ENCODE peak calls at places on chromosome 13, in five cellular contexts. K is NCI-H2029 treated with DMSO at 0.1 percent for 48 hours, O is uterus, X is NCI-H748 treated with DMSO at 0.1 percent for 48 hours, G is cardiac fibroblast. A is an unnamed sample.

GRCh38 chr13:73984949-73985691 is 149.1 kb downstream of the KLF12 start:
- DNase-seq in K (no peak), O (no peak), X (no peak), G (no peak), A (no peak)

GRCh38 chr13:27638521-27638920 is 16.8 kb downstream of the POLR1D start:
- DNase-seq in K (no peak), O (no peak), X (no peak), G (peak; percentile 40), A (no peak)

GRCh38 chr13:43783820-43784219 is 3.0 kb downstream of the ENOX1 start:
- DNase-seq in K (no peak), O (no peak), X (peak; percentile 78), G (peak; percentile 89), A (peak; percentile 84)

GRCh38 chr13:100434010-100434763 is 154.4 kb downstream of the GGACT start:
- DNase-seq in K (no peak), O (no peak), X (no peak), G (peak; percentile 66), A (no peak)

GRCh38 chr13:50400930-50401553 is 385.8 kb downstream of the KCNRG start:
- DNase-seq in K (no peak), O (no peak), X (no peak), G (peak; percentile 74), A (no peak)

GRCh38 chr13:109307027-109307426 is 479.4 kb downstream of the IRS2 start:
- DNase-seq in K (no peak), O (no peak), X (no peak), G (no peak), A (no peak)

GRCh38 chr13:66837246-66837645 is 392.9 kb downstream of the PCDH9 start:
- DNase-seq in K (no peak), O (no peak), X (no peak), G (no peak), A (no peak)

GRCh38 chr13:76516013-76516412 is 370.2 kb downstream of the KCTD12 start:
- DNase-seq in K (no peak), O (no peak), X (no peak), G (peak; percentile 94), A (no peak)

GRCh38 chr13:21674271-21675009 is 3.6 kb downstream of the FGF9 start:
- DNase-seq in K (no peak), O (no peak), X (peak; percentile 84), G (no peak), A (peak; percentile 80)

GRCh38 chr13:54733639-54734038 is 1705.0 kb downstream of the OLFM4 start:
- DNase-seq in K (no peak), O (no peak), X (no peak), G (peak; percentile 0), A (no peak)

GRCh38 chr13:23378009-23378632 is 55.4 kb downstream of the SACS start:
- DNase-seq in K (no peak), O (peak; percentile 41), X (no peak), G (peak; percentile 98), A (no peak)

GRCh38 chr13:28423010-28423409 is 71.9 kb downstream of the FLT1 start:
- DNase-seq in K (no peak), O (no peak), X (no peak), G (no peak), A (no peak)

GRCh38 chr13:99320693-99321481 is 13.7 kb upstream of the GPR183 start:
- DNase-seq in K (no peak), O (no peak), X (no peak), G (peak; percentile 96), A (no peak)

GRCh38 chr13:113138792-113139551 is 16.4 kb downstream of the F10 start:
- DNase-seq in K (no peak), O (no peak), X (no peak), G (no peak), A (no peak)

GRCh38 chr13:109955598-109955997 is 169.2 kb upstream of the IRS2 start:
- DNase-seq in K (no peak), O (no peak), X (no peak), G (peak; percentile 58), A (no peak)

GRCh38 chr13:46668302-46668720 is 115.3 kb downstream of the LRCH1 start:
- DNase-seq in K (no peak), O (peak; percentile 37), X (no peak), G (peak; percentile 93), A (no peak)

GRCh38 chr13:114046447-114046846 is 72.6 kb upstream of the C13orf46 start:
- DNase-seq in K (peak; percentile 56), O (no peak), X (peak; percentile 14), G (no peak), A (peak; percentile 33)

GRCh38 chr13:75860935-75861334 is 224.8 kb downstream of the LMO7 start:
- DNase-seq in K (no peak), O (no peak), X (no peak), G (no peak), A (no peak)

GRCh38 chr13:75704194-75704941 is 68.2 kb downstream of the LMO7 start:
- DNase-seq in K (no peak), O (no peak), X (no peak), G (peak; percentile 63), A (no peak)

A was measured in COR-L47.